ENCODE peak calls at places on chromosome 11, in six cellular contexts. One of them, this sample, is unnamed.

GRCh38 chr11:111913997-111914396 is 1.5 kb downstream of the HSPB2 start:
- DNase-seq in breast epithelium: no peak
- DNase-seq in HL-60: no peak
- DNase-seq in cardiac fibroblast: peak
- DNase-seq in lower lobe of right lung: no peak
- DNase-seq in AG09309: no peak
- DNase-seq in this sample: no peak

GRCh38 chr11:44434191-44434590 is 124.3 kb upstream of the ALX4 start:
- DNase-seq in breast epithelium: no peak
- DNase-seq in HL-60: no peak
- DNase-seq in cardiac fibroblast: no peak
- DNase-seq in lower lobe of right lung: no peak
- DNase-seq in AG09309: no peak
- DNase-seq in this sample: no peak

GRCh38 chr11:104487035-104487775 is 323.3 kb upstream of the PDGFD start:
- DNase-seq in breast epithelium: no peak
- DNase-seq in HL-60: no peak
- DNase-seq in cardiac fibroblast: no peak
- DNase-seq in lower lobe of right lung: no peak
- DNase-seq in AG09309: no peak
- DNase-seq in this sample: no peak

GRCh38 chr11:66559141-66559861 is 9.1 kb downstream of the CTSF start:
- DNase-seq in breast epithelium: no peak
- DNase-seq in HL-60: no peak
- DNase-seq in cardiac fibroblast: no peak
- DNase-seq in lower lobe of right lung: peak
- DNase-seq in AG09309: no peak
- DNase-seq in this sample: no peak

GRCh38 chr11:44936951-44937543 is 13.6 kb downstream of the TP53I11 start:
- DNase-seq in breast epithelium: no peak
- DNase-seq in HL-60: no peak
- DNase-seq in cardiac fibroblast: no peak
- DNase-seq in lower lobe of right lung: no peak
- DNase-seq in AG09309: no peak
- DNase-seq in this sample: no peak

GRCh38 chr11:68276864-68277263 is 5.1 kb upstream of the C11orf24 start:
- DNase-seq in breast epithelium: no peak
- DNase-seq in HL-60: no peak
- DNase-seq in cardiac fibroblast: no peak
- DNase-seq in lower lobe of right lung: no peak
- DNase-seq in AG09309: no peak
- DNase-seq in this sample: no peak

GRCh38 chr11:133600876-133601275 is 68.6 kb upstream of the OPCML start:
- DNase-seq in breast epithelium: no peak
- DNase-seq in HL-60: no peak
- DNase-seq in cardiac fibroblast: no peak
- DNase-seq in lower lobe of right lung: no peak
- DNase-seq in AG09309: no peak
- DNase-seq in this sample: no peak

GRCh38 chr11:2198621-2199365 is 27.2 kb upstream of the TH start:
- DNase-seq in breast epithelium: no peak
- DNase-seq in HL-60: no peak
- DNase-seq in cardiac fibroblast: no peak
- DNase-seq in lower lobe of right lung: no peak
- DNase-seq in AG09309: no peak
- DNase-seq in this sample: no peak

GRCh38 chr11:43664295-43664694 is 16.2 kb upstream of the HSD17B12 start:
- DNase-seq in breast epithelium: no peak
- DNase-seq in HL-60: no peak
- DNase-seq in cardiac fibroblast: no peak
- DNase-seq in lower lobe of right lung: no peak
- DNase-seq in AG09309: no peak
- DNase-seq in this sample: no peak

GRCh38 chr11:118056806-118057205 is 20.1 kb upstream of the TMPRSS4 start:
- DNase-seq in breast epithelium: no peak
- DNase-seq in HL-60: peak
- DNase-seq in cardiac fibroblast: no peak
- DNase-seq in lower lobe of right lung: no peak
- DNase-seq in AG09309: no peak
- DNase-seq in this sample: no peak

GRCh38 chr11:122441702-122442092 is 213.8 kb upstream of the UBASH3B start:
- DNase-seq in breast epithelium: no peak
- DNase-seq in HL-60: no peak
- DNase-seq in cardiac fibroblast: no peak
- DNase-seq in lower lobe of right lung: no peak
- DNase-seq in AG09309: no peak
- DNase-seq in this sample: no peak

GRCh38 chr11:36455658-36456111 is 54.4 kb downstream of the TRAF6 start:
- DNase-seq in breast epithelium: no peak
- DNase-seq in HL-60: peak
- DNase-seq in cardiac fibroblast: peak
- DNase-seq in lower lobe of right lung: no peak
- DNase-seq in AG09309: peak
- DNase-seq in this sample: peak

GRCh38 chr11:84465040-84465439 is 1162.1 kb downstream of the DLG2 start:
- DNase-seq in breast epithelium: no peak
- DNase-seq in HL-60: no peak
- DNase-seq in cardiac fibroblast: peak
- DNase-seq in lower lobe of right lung: no peak
- DNase-seq in AG09309: peak
- DNase-seq in this sample: no peak

GRCh38 chr11:11514246-11514645 is 107.6 kb downstream of the GALNT18 start:
- DNase-seq in breast epithelium: no peak
- DNase-seq in HL-60: no peak
- DNase-seq in cardiac fibroblast: no peak
- DNase-seq in lower lobe of right lung: no peak
- DNase-seq in AG09309: no peak
- DNase-seq in this sample: no peak

GRCh38 chr11:115578275-115578674 is 74.1 kb upstream of the CADM1 start:
- DNase-seq in breast epithelium: no peak
- DNase-seq in HL-60: no peak
- DNase-seq in cardiac fibroblast: no peak
- DNase-seq in lower lobe of right lung: no peak
- DNase-seq in AG09309: no peak
- DNase-seq in this sample: no peak

GRCh38 chr11:12158926-12159325 is 48.5 kb downstream of the MICAL2 start:
- DNase-seq in breast epithelium: no peak
- DNase-seq in HL-60: no peak
- DNase-seq in cardiac fibroblast: no peak
- DNase-seq in lower lobe of right lung: no peak
- DNase-seq in AG09309: no peak
- DNase-seq in this sample: no peak

GRCh38 chr11:133980665-133981064 is 23.9 kb upstream of the IGSF9B start:
- DNase-seq in breast epithelium: no peak
- DNase-seq in HL-60: no peak
- DNase-seq in cardiac fibroblast: no peak
- DNase-seq in lower lobe of right lung: no peak
- DNase-seq in AG09309: no peak
- DNase-seq in this sample: no peak

GRCh38 chr11:73387594-73388021 is 11.4 kb downstream of the RELT start:
- DNase-seq in breast epithelium: no peak
- DNase-seq in HL-60: peak
- DNase-seq in cardiac fibroblast: no peak
- DNase-seq in lower lobe of right lung: peak
- DNase-seq in AG09309: no peak
- DNase-seq in this sample: no peak

GRCh38 chr11:108697872-108698473 is 33.1 kb downstream of the DDX10 start:
- DNase-seq in breast epithelium: no peak
- DNase-seq in HL-60: peak
- DNase-seq in cardiac fibroblast: peak
- DNase-seq in lower lobe of right lung: no peak
- DNase-seq in AG09309: peak
- DNase-seq in this sample: peak

GRCh38 chr11:119108151-119108856 is 1.2 kb downstream of the C2CD2L start:
- DNase-seq in breast epithelium: peak
- DNase-seq in HL-60: peak
- DNase-seq in cardiac fibroblast: peak
- DNase-seq in lower lobe of right lung: peak
- DNase-seq in AG09309: no peak
- DNase-seq in this sample: no peak

GRCh38 chr11:27718853-27719574 is 18.8 kb upstream of the BDNF start:
- DNase-seq in breast epithelium: no peak
- DNase-seq in HL-60: no peak
- DNase-seq in cardiac fibroblast: peak
- DNase-seq in lower lobe of right lung: no peak
- DNase-seq in AG09309: no peak
- DNase-seq in this sample: no peak

GRCh38 chr11:65100674-65101350 is 4.8 kb downstream of the VPS51 start:
- DNase-seq in breast epithelium: no peak
- DNase-seq in HL-60: no peak
- DNase-seq in cardiac fibroblast: no peak
- DNase-seq in lower lobe of right lung: no peak
- DNase-seq in AG09309: no peak
- DNase-seq in this sample: no peak
- TF ChIP-seq CTCF in breast epithelium: no peak
- TF ChIP-seq CTCF in HL-60: no peak
- TF ChIP-seq CTCF in cardiac fibroblast: no peak
- TF ChIP-seq CTCF in lower lobe of right lung: no peak
- TF ChIP-seq CTCF in AG09309: no peak
- TF ChIP-seq CTCF in this sample: no peak

GRCh38 chr11:120985718-120986569 is 38.0 kb upstream of the TBCEL start:
- DNase-seq in breast epithelium: no peak
- DNase-seq in HL-60: peak
- DNase-seq in cardiac fibroblast: peak
- DNase-seq in lower lobe of right lung: peak
- DNase-seq in AG09309: no peak
- DNase-seq in this sample: no peak
- TF ChIP-seq CTCF in breast epithelium: no peak
- TF ChIP-seq CTCF in HL-60: no peak
- TF ChIP-seq CTCF in cardiac fibroblast: no peak
- TF ChIP-seq CTCF in lower lobe of right lung: peak
- TF ChIP-seq CTCF in AG09309: no peak
- TF ChIP-seq CTCF in this sample: no peak

GRCh38 chr11:9092846-9093778 is 1.7 kb upstream of the SCUBE2 start:
- DNase-seq in breast epithelium: no peak
- DNase-seq in HL-60: peak
- DNase-seq in cardiac fibroblast: peak
- DNase-seq in lower lobe of right lung: no peak
- DNase-seq in AG09309: no peak
- DNase-seq in this sample: no peak
- TF ChIP-seq CTCF in breast epithelium: no peak
- TF ChIP-seq CTCF in HL-60: no peak
- TF ChIP-seq CTCF in cardiac fibroblast: peak
- TF ChIP-seq CTCF in lower lobe of right lung: no peak
- TF ChIP-seq CTCF in AG09309: peak
- TF ChIP-seq CTCF in this sample: peak

GRCh38 chr11:46391578-46392420 is at the start of gene CHRM4:
- DNase-seq in breast epithelium: no peak
- DNase-seq in HL-60: no peak
- DNase-seq in cardiac fibroblast: no peak
- DNase-seq in lower lobe of right lung: no peak
- DNase-seq in AG09309: no peak
- DNase-seq in this sample: no peak
- TF ChIP-seq CTCF in breast epithelium: no peak
- TF ChIP-seq CTCF in HL-60: no peak
- TF ChIP-seq CTCF in cardiac fibroblast: peak
- TF ChIP-seq CTCF in lower lobe of right lung: no peak
- TF ChIP-seq CTCF in AG09309: peak
- TF ChIP-seq CTCF in this sample: peak

This sample was measured in astrocyte of the cerebellum.